ENCODE peak calls at places on chromosome 3, in nine cellular contexts. R, K, X, E, O, L, D, T and P are unnamed samples.
A peak's percentile ranks its signal among the peaks of the same experiment; 100 is the strongest.

GRCh38 chr3:149547954-149548728 is 73.6 kb downstream of the TM4SF4 start:
- DNase-seq in R (peak; percentile 51), K (no peak), X (peak; percentile 58), E (no peak), O (peak; percentile 72), L (no peak), D (no peak), T (no peak), P (no peak)

GRCh38 chr3:141152801-141153678 is 78.6 kb upstream of the PXYLP1 start:
- DNase-seq in R (no peak), K (peak; percentile 70), X (no peak), E (no peak), O (no peak), L (no peak), D (no peak), T (peak; percentile 66), P (no peak)

GRCh38 chr3:170992854-170993253 is 33.7 kb downstream of the SLC2A2 start:
- DNase-seq in R (no peak), K (no peak), X (no peak), E (no peak), O (no peak), L (no peak), D (no peak), T (no peak), P (no peak)

GRCh38 chr3:113536627-113537101 is 4.3 kb downstream of the SIDT1 start:
- DNase-seq in R (peak; percentile 15), K (no peak), X (no peak), E (no peak), O (no peak), L (no peak), D (no peak), T (no peak), P (no peak)

GRCh38 chr3:138477801-138478200 is 43.4 kb downstream of the ESYT3 start:
- DNase-seq in R (no peak), K (no peak), X (no peak), E (no peak), O (no peak), L (no peak), D (no peak), T (no peak), P (no peak)

GRCh38 chr3:110743202-110743601 is 328.4 kb upstream of the NECTIN3 start:
- DNase-seq in R (no peak), K (no peak), X (peak; percentile 83), E (no peak), O (no peak), L (no peak), D (no peak), T (no peak), P (no peak)

GRCh38 chr3:151067158-151067557 is 18.3 kb upstream of the MED12L start:
- DNase-seq in R (no peak), K (no peak), X (peak; percentile 42), E (no peak), O (no peak), L (no peak), D (no peak), T (no peak), P (no peak)

GRCh38 chr3:61239871-61240270 is 11.4 kb downstream of the FHIT start:
- DNase-seq in R (no peak), K (peak; percentile 58), X (no peak), E (no peak), O (no peak), L (no peak), D (no peak), T (no peak), P (no peak)

GRCh38 chr3:94360982-94361381 is 298.1 kb downstream of the NSUN3 start:
- DNase-seq in R (peak; percentile 57), K (peak; percentile 76), X (no peak), E (no peak), O (no peak), L (no peak), D (no peak), T (no peak), P (no peak)

GRCh38 chr3:95923496-95924210 is 890.7 kb upstream of the EPHA6 start:
- DNase-seq in R (no peak), K (no peak), X (no peak), E (no peak), O (peak; percentile 83), L (no peak), D (no peak), T (no peak), P (no peak)

GRCh38 chr3:46213201-46213600 is 5.1 kb upstream of the CCR1 start:
- DNase-seq in R (no peak), K (no peak), X (no peak), E (peak; percentile 36), O (no peak), L (no peak), D (no peak), T (no peak), P (no peak)

GRCh38 chr3:119559441-119559963 is at the start of gene CD80:
- DNase-seq in R (peak; percentile 77), K (peak; percentile 66), X (peak; percentile 45), E (peak; percentile 41), O (peak; percentile 51), L (peak; percentile 35), D (peak; percentile 50), T (peak; percentile 51), P (peak; percentile 83)

GRCh38 chr3:123072152-123072551 is 5.3 kb downstream of the PDIA5 start:
- DNase-seq in R (no peak), K (no peak), X (no peak), E (no peak), O (no peak), L (no peak), D (no peak), T (peak; percentile 44), P (no peak)

GRCh38 chr3:22900296-22900695 is 302.8 kb upstream of the UBE2E2 start:
- DNase-seq in R (no peak), K (no peak), X (no peak), E (no peak), O (no peak), L (no peak), D (no peak), T (no peak), P (no peak)

GRCh38 chr3:38472342-38472741 is 18.7 kb downstream of the ACVR2B start:
- DNase-seq in R (no peak), K (no peak), X (no peak), E (no peak), O (no peak), L (no peak), D (no peak), T (no peak), P (no peak)

GRCh38 chr3:70740082-70740481 is 427.6 kb upstream of the MDFIC2 start:
- DNase-seq in R (no peak), K (no peak), X (no peak), E (no peak), O (no peak), L (no peak), D (no peak), T (no peak), P (no peak)

GRCh38 chr3:43155464-43156121 is 49.7 kb upstream of the POMGNT2 start:
- DNase-seq in R (peak; percentile 49), K (peak; percentile 83), X (peak; percentile 51), E (no peak), O (peak; percentile 78), L (no peak), D (peak; percentile 61), T (peak; percentile 76), P (no peak)

GRCh38 chr3:12288466-12289129 is at the start of gene PPARG:
- DNase-seq in R (peak; percentile 76), K (peak; percentile 80), X (peak; percentile 54), E (no peak), O (no peak), L (no peak), D (peak; percentile 72), T (peak; percentile 39), P (peak; percentile 80)

DNA sequence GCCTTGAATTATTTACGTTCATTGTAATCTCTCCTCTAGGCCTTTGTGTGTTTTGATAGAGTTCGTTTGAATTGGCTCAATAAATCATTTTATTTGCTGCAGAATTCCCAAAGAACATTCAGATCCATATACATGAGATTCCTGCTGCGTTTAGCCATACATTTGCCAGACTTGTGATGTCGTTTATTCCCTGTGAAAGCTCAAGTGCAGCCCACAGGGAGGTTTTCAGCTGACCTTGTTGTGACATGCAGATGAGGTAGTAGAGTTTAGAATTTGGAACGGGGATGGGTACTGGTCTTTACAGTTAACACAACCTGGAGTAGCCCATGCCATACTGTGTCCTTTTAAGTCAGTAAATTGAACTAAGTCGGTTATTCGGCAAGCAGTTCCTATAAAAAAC is at the start of gene C3orf20:
- DNase-seq in R (no peak), K (no peak), X (no peak), E (no peak), O (no peak), L (no peak), D (no peak), T (no peak), P (no peak)
- H3K27ac ChIP-seq in R (no peak within 1 kb of the TSS), K (no peak within 1 kb of the TSS), X (no peak within 1 kb of the TSS), E (no peak within 1 kb of the TSS), O (no peak within 1 kb of the TSS), L (no peak within 1 kb of the TSS), D (no peak within 1 kb of the TSS), T (no peak within 1 kb of the TSS), P (no peak within 1 kb of the TSS)

GRCh38 chr3:129974451-129975331 is at the start of gene TRH:
- DNase-seq in R (no peak), K (no peak), X (no peak), E (no peak), O (no peak), L (no peak), D (no peak), T (peak; percentile 58), P (no peak)
- H3K27ac ChIP-seq in R (no peak within 1 kb of the TSS), K (no peak within 1 kb of the TSS), X (no peak within 1 kb of the TSS), E (no peak within 1 kb of the TSS), O (no peak within 1 kb of the TSS), L (no peak within 1 kb of the TSS), D (no peak within 1 kb of the TSS), T (no peak within 1 kb of the TSS), P (no peak within 1 kb of the TSS)

DNA sequence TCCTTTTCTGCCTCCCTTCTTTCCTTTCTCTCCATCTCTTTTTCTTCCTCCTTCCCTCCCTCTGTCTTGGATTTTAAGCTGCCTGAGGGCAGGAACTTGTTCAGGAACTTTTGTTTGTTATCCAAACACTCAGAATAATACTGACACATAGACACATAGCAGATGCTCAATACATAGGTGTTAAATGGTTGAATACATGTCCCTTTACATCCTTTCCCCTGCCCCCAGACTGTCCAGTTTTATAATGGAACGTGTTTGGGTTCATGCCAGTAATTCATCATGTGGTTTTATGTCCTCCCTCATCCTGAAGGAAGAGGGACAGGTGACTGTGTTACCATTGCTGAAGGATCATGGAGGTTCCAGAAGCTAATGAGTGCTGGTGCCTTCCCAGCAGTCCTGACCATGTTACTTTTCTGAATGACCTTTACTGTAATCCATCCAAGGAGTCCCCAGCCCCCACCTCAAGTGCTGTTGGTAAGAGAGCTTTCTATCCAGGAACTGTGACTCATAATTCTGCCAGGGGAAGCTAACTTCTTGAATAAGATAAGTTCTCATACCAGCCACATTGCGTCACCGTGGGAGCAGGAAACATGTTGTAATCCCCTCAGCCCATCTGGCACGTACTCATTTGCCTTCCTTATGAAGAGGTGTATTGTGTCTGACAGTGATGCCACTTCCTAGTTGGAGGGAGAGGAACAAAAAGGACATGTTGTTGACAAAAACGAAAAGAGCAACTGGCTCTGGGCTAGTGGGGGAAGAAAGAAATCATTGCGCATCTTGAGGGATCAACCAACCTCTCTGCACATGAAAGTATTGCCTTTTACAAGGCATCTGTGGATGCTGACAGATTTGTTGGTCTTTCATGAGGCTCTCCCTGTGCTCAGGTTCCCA is 52.4 kb downstream of the IL1RAP start:
- DNase-seq in R (peak; percentile 50), K (peak; percentile 81), X (peak; percentile 98), E (no peak), O (peak; percentile 100), L (no peak), D (no peak), T (peak; percentile 42), P (peak; percentile 86)
- H3K27ac ChIP-seq in R (no peak overlapping the region), K (peak overlapping the region; percentile 80), X (peak overlapping the region; percentile 75), E (no peak overlapping the region), O (peak overlapping the region; percentile 86), L (no peak overlapping the region), D (peak overlapping the region; percentile 8), T (peak overlapping the region; percentile 16), P (peak overlapping the region; percentile 61)

GRCh38 chr3:188019761-188020160 is 134.2 kb upstream of the LPP start:
- DNase-seq in R (no peak), K (no peak), X (no peak), E (no peak), O (no peak), L (no peak), D (no peak), T (no peak), P (no peak)
- H3K27ac ChIP-seq in R (no peak overlapping the region), K (no peak overlapping the region), X (no peak overlapping the region), E (no peak overlapping the region), O (no peak overlapping the region), L (no peak overlapping the region), D (no peak overlapping the region), T (no peak overlapping the region), P (no peak overlapping the region)